ENCODE peak calls at places on chromosome 11, in nine cellular contexts. Q is adrenal gland, M is GM12878, O is brain microvascular endothelial cell, J is breast epithelium, E is HCT116, R is astrocyte of the spinal cord, N is transverse colon, F is fibroblast of the aortic adventitia. D is an unnamed sample.
A peak's percentile ranks its signal among the peaks of the same experiment; 100 is the strongest.

GRCh38 chr11:67638535-67639437 is 777 bp downstream of the TBX10 start:
- DNase-seq in Q (no peak), M (no peak), O (no peak), J (no peak), E (no peak), R (no peak), N (no peak), F (no peak), D (no peak)

GRCh38 chr11:102368472-102368871 is 21.5 kb downstream of the BIRC2 start:
- DNase-seq in Q (no peak), M (peak; percentile 90), O (no peak), J (no peak), E (no peak), R (no peak), N (no peak), F (no peak), D (no peak)

GRCh38 chr11:133331031-133331430 is 201.3 kb downstream of the OPCML start:
- DNase-seq in Q (no peak), M (no peak), O (no peak), J (no peak), E (no peak), R (no peak), N (no peak), F (no peak), D (no peak)

GRCh38 chr11:60764879-60765278 is 8.2 kb downstream of the MS4A15 start:
- DNase-seq in Q (no peak), M (peak; percentile 84), O (no peak), J (peak; percentile 14), E (no peak), R (no peak), N (no peak), F (no peak), D (no peak)

GRCh38 chr11:63229815-63230214 is 13.6 kb downstream of the SLC22A25 start:
- DNase-seq in Q (no peak), M (no peak), O (no peak), J (no peak), E (no peak), R (no peak), N (no peak), F (no peak), D (no peak)

GRCh38 chr11:2797741-2798361 is 87.7 kb downstream of the CDKN1C start:
- DNase-seq in Q (peak; percentile 14), M (no peak), O (no peak), J (peak; percentile 49), E (no peak), R (no peak), N (peak; percentile 7), F (no peak), D (no peak)

GRCh38 chr11:67656278-67656922 is 5.9 kb upstream of the ACY3 start:
- DNase-seq in Q (no peak), M (peak; percentile 49), O (peak; percentile 9), J (peak; percentile 20), E (no peak), R (no peak), N (no peak), F (peak; percentile 45), D (no peak)

GRCh38 chr11:34926101-34926830 is 9.8 kb downstream of the PDHX start:
- DNase-seq in Q (no peak), M (no peak), O (peak; percentile 24), J (no peak), E (peak; percentile 33), R (peak; percentile 76), N (no peak), F (peak; percentile 76), D (no peak)

DNA sequence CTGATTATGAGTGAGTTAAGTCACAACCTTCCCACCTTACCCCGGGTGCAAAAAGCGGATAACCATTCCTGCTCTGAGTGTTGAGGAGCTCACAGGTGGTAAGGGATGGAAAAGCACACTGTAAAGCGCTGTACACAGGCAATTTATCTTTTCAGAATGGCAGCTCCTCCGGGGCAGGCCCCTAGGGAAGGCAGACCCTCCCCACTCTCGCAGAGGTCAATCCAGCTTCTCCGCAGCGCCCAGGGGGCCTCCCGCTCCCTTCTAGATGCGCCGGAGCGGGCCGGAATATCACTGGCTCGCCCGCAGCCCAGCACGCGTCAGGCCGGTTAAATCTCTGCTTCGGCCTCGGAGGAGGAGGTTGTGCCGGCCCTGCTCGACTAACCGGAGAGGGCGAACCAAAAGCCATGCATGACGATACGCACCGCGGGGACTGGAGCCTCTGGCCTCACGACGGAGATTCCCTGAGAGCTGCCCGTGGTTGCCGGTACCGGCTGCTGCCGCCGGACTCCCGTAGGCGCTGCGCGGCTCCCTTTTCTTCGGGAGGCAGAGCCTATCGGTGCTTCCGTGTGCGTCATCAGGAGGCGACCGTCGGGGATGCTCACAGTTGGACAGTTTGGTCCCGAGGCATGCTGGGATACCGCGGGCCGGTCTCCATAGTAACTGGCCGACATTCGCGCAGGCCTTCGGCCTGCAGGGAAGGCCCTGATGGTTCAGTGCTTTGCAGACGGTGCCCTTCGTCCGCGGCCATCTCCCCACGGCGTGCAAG is at the start of gene BRMS1:
- DNase-seq in Q (peak; percentile 99), M (peak; percentile 79), O (peak; percentile 98), J (peak; percentile 96), E (peak; percentile 95), R (peak; percentile 97), N (peak; percentile 99), F (peak; percentile 97), D (peak; percentile 90)
- TF ChIP-seq CTCF in Q (no peak), M (peak; percentile 16), O (peak; percentile 29), J (no peak), E (no peak), R (no peak), N (no peak), F (peak; percentile 40), D (no peak)

GRCh38 chr11:75242722-75243600 is 2.4 kb downstream of the TPBGL start:
- DNase-seq in Q (no peak), M (no peak), O (no peak), J (peak; percentile 36), E (no peak), R (no peak), N (no peak), F (no peak), D (no peak)

GRCh38 chr11:75239551-75240290 is 853 bp upstream of the TPBGL start:
- DNase-seq in Q (no peak), M (no peak), O (no peak), J (no peak), E (no peak), R (no peak), N (no peak), F (no peak), D (no peak)

GRCh38 chr11:75241906-75242644 is 1.5 kb downstream of the TPBGL start:
- DNase-seq in Q (no peak), M (no peak), O (no peak), J (no peak), E (no peak), R (no peak), N (no peak), F (no peak), D (no peak)

GRCh38 chr11:75238595-75239245 is 1.9 kb upstream of the TPBGL start:
- DNase-seq in Q (no peak), M (no peak), O (no peak), J (no peak), E (no peak), R (no peak), N (no peak), F (no peak), D (no peak)

GRCh38 chr11:75240381-75241035 is at the start of gene TPBGL:
- DNase-seq in Q (no peak), M (no peak), O (no peak), J (no peak), E (no peak), R (no peak), N (no peak), F (no peak), D (no peak)
- H3K4me3 ChIP-seq in Q (no peak within 1 kb of the TSS), M (no peak within 1 kb of the TSS), O (peak within 1 kb of the TSS; percentile 29), J (peak within 1 kb of the TSS; percentile 53), E (peak within 1 kb of the TSS; percentile 56), R (no peak within 1 kb of the TSS), N (peak within 1 kb of the TSS; percentile 40), F (peak within 1 kb of the TSS; percentile 39), D (peak within 1 kb of the TSS; percentile 30)

GRCh38 chr11:75237050-75237449 is 3.5 kb upstream of the TPBGL start:
- DNase-seq in Q (no peak), M (no peak), O (no peak), J (no peak), E (no peak), R (no peak), N (no peak), F (no peak), D (no peak)

GRCh38 chr11:75246006-75246672 is 5.6 kb downstream of the TPBGL start:
- DNase-seq in Q (peak; percentile 1), M (no peak), O (no peak), J (peak; percentile 22), E (no peak), R (no peak), N (no peak), F (no peak), D (no peak)

GRCh38 chr11:75244052-75244814 is 3.7 kb downstream of the TPBGL start:
- DNase-seq in Q (no peak), M (no peak), O (no peak), J (peak; percentile 20), E (no peak), R (no peak), N (no peak), F (no peak), D (no peak)

GRCh38 chr11:75245356-75246005 is 4.9 kb downstream of the TPBGL start:
- DNase-seq in Q (no peak), M (no peak), O (no peak), J (peak; percentile 19), E (no peak), R (no peak), N (no peak), F (no peak), D (no peak)

DNA sequence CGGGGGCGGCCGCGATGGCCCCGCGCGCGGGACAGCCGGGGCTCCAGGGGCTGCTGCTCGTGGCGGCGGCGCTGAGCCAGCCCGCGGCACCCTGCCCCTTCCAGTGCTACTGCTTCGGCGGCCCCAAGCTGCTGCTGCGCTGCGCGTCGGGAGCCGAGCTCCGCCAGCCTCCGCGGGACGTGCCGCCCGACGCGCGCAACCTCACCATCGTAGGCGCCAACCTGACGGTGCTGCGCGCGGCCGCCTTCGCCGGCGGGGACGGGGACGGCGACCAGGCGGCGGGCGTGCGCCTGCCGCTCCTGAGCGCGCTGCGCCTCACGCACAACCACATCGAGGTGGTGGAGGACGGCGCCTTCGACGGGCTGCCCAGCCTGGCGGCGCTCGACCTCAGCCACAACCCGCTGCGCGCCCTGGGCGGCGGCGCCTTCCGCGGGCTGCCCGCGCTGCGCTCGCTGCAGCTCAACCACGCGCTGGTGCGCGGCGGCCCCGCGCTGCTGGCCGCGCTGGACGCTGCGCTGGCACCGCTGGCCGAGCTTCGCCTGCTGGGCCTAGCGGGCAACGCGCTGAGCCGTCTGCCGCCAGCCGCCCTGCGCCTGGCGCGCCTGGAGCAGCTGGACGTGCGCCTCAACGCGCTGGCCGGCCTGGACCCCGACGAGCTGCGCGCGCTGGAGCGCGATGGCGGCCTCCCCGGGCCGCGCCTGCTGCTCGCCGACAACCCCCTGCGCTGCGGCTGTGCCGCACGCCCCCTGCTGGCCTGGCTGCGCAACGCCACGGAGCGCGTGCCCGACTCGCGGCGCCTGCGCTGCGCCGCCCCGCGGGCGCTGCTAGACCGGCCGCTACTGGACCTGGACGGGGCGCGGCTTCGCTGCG is 697 bp downstream of the TPBGL start:
- DNase-seq in Q (peak; percentile 73), M (no peak), O (peak; percentile 74), J (peak; percentile 76), E (peak; percentile 54), R (peak; percentile 76), N (peak; percentile 87), F (peak; percentile 76), D (peak; percentile 33)
- TF ChIP-seq CTCF in Q (no peak), M (peak; percentile 78), O (peak; percentile 57), J (no peak), E (peak; percentile 70), R (peak; percentile 65), N (peak; percentile 78), F (peak; percentile 63), D (peak; percentile 100)

DNA sequence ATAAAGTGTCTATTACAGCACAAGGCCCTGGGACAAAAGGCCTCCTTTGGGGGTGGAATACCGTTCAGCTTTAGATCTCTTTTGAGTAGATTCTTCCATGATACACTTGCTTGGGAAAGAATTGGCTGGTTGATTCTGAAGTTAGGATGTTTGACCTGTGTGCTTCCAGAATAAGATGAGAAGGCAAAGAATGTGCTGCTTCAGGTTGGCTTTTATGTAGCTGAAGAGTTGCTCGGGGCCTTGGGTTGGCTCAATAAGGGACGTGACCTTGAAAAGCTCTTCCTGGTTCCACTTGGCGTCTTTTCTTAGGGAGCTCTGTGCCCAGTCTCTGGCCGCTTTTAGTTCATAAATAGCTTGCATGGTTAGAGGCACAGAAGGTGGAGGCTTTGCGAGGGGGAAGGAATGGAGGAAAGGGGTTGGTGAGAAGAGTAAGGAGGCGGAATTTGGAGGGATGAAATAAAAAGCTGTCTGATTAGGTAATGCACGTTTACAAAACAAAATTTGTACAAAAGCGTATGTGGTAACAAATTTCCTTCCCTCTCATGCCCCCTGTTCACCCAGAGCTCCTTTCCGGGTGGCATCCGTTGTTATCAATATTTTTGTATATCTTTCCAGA is 4.2 kb upstream of the SORL1-AS1 start:
- DNase-seq in Q (no peak), M (no peak), O (no peak), J (no peak), E (no peak), R (no peak), N (no peak), F (no peak), D (no peak)
- H3K4me3 ChIP-seq in Q (no peak overlapping the region), M (peak overlapping the region; percentile 71), O (no peak overlapping the region), J (no peak overlapping the region), E (no peak overlapping the region), R (no peak overlapping the region), N (no peak overlapping the region), F (no peak overlapping the region), D (no peak overlapping the region)